ENCODE peak calls at places on chromosome 6, in nine cellular contexts. M is GM23338, A is hepatocyte, I is OCI-LY7, H is neural progenitor cell, C is SK-N-SH, G is PC-3, F is MM.1S, S is HCT116. J is an unnamed sample.

GRCh38 chr6:146345582-146345981 is 198.1 kb upstream of the RAB32 start:
- DNase-seq in F (no peak), C (no peak), I (no peak), M (peak; percentile 8), S (no peak), G (no peak), H (no peak), A (no peak), J (no peak)

GRCh38 chr6:105795913-105796517 is 290.1 kb upstream of the PRDM1 start:
- DNase-seq in C (no peak), F (no peak), S (no peak), M (peak; percentile 15), A (peak; percentile 65), H (no peak), I (no peak), G (peak; percentile 60), J (peak; percentile 36)

GRCh38 chr6:139762587-139763031 is 388.2 kb upstream of the CITED2 start:
- DNase-seq in A (no peak), S (no peak), G (peak; percentile 69), C (no peak), H (no peak), M (no peak), F (no peak), I (no peak), J (peak; percentile 75)

GRCh38 chr6:5497896-5498578 is 236.7 kb downstream of the FARS2 start:
- DNase-seq in M (no peak), G (peak; percentile 80), S (no peak), C (peak; percentile 10), H (no peak), F (no peak), A (no peak), I (no peak), J (peak; percentile 92)

GRCh38 chr6:136958168-136958567 is 36.1 kb downstream of the SLC35D3 start:
- DNase-seq in G (no peak), H (no peak), C (no peak), M (peak; percentile 45), I (no peak), A (no peak), S (no peak), F (no peak), J (no peak)

GRCh38 chr6:43228951-43229802 is at the start of gene DNPH1:
- DNase-seq in S (peak; percentile 48), G (peak; percentile 80), I (peak; percentile 80), F (peak; percentile 70), A (peak; percentile 90), H (peak; percentile 90), C (peak; percentile 95), M (peak; percentile 87), J (peak; percentile 85)

GRCh38 chr6:18242062-18242851 is 22.1 kb downstream of the DEK start:
- DNase-seq in G (peak; percentile 88), F (no peak), S (peak; percentile 72), A (peak; percentile 50), C (no peak), M (no peak), H (no peak), I (no peak), J (peak; percentile 92)

GRCh38 chr6:43606019-43606418 is 23.0 kb downstream of the GTPBP2 start:
- DNase-seq in A (no peak), C (no peak), F (no peak), G (no peak), M (no peak), I (no peak), H (no peak), S (no peak), J (no peak)

GRCh38 chr6:16803294-16804006 is 42.2 kb upstream of the ATXN1 start:
- DNase-seq in F (no peak), H (peak; percentile 31), I (no peak), G (no peak), S (no peak), A (peak; percentile 81), C (no peak), M (peak; percentile 92), J (no peak)

GRCh38 chr6:160783741-160784140 is 81.7 kb downstream of the PLG start:
- DNase-seq in F (no peak), A (no peak), I (no peak), M (no peak), C (no peak), H (no peak), S (no peak), G (no peak), J (no peak)

GRCh38 chr6:87858440-87858839 is 156.4 kb upstream of the AKIRIN2 start:
- DNase-seq in A (no peak), F (no peak), I (no peak), S (no peak), G (no peak), H (no peak), C (no peak), M (no peak), J (peak; percentile 13)

GRCh38 chr6:166957087-166957804 is 896 bp upstream of the RNASET2 start:
- DNase-seq in I (peak; percentile 59), S (no peak), C (peak; percentile 56), A (peak; percentile 70), H (peak; percentile 68), M (peak; percentile 52), F (no peak), G (no peak), J (peak; percentile 58)

GRCh38 chr6:157779705-157780604 is 43.1 kb upstream of the SNX9 start:
- DNase-seq in F (no peak), H (no peak), M (no peak), S (no peak), C (no peak), I (no peak), G (peak; percentile 43), A (no peak), J (peak; percentile 67)

GRCh38 chr6:30763618-30764489 is 19.5 kb upstream of the IER3 start:
- DNase-seq in C (no peak), H (peak; percentile 72), A (peak; percentile 70), M (no peak), G (no peak), F (no peak), I (no peak), S (no peak), J (peak; percentile 39)

GRCh38 chr6:163793584-163793983 is 379.1 kb downstream of the QKI start:
- DNase-seq in I (no peak), H (no peak), C (no peak), A (peak; percentile 68), G (peak; percentile 35), S (peak; percentile 0), F (no peak), M (no peak), J (peak; percentile 83)

GRCh38 chr6:40674170-40674569 is 87.0 kb upstream of the LRFN2 start:
- DNase-seq in M (no peak), I (no peak), F (no peak), G (no peak), S (no peak), C (peak; percentile 25), A (no peak), H (no peak), J (no peak)

GRCh38 chr6:165869526-165869925 is 206.5 kb upstream of the PDE10A start:
- DNase-seq in A (no peak), G (no peak), H (no peak), S (no peak), C (no peak), M (no peak), F (no peak), I (no peak), J (no peak)

GRCh38 chr6:7106752-7107577 is 796 bp upstream of the RREB1 start:
- DNase-seq in C (no peak), G (peak; percentile 21), A (peak; percentile 68), S (no peak), M (peak; percentile 53), H (peak; percentile 54), F (no peak), I (peak; percentile 29), J (peak; percentile 62)

GRCh38 chr6:108736832-108737231 is 111.4 kb upstream of the ARMC2 start:
- DNase-seq in A (peak; percentile 69), S (peak; percentile 78), I (no peak), F (no peak), M (peak; percentile 82), H (no peak), C (no peak), G (peak; percentile 84), J (peak; percentile 82)

GRCh38 chr6:108737594-108738546 is 110.4 kb upstream of the ARMC2 start:
- DNase-seq in H (no peak), A (peak; percentile 77), I (no peak), G (peak; percentile 90), M (no peak), F (no peak), S (peak; percentile 86), C (no peak), J (peak; percentile 100)

GRCh38 chr6:108734336-108734922 is 113.8 kb upstream of the ARMC2 start:
- DNase-seq in F (peak; percentile 52), S (no peak), A (no peak), C (no peak), H (no peak), I (peak; percentile 8), G (no peak), M (no peak), J (no peak)

GRCh38 chr6:108735310-108735990 is 112.8 kb upstream of the ARMC2 start:
- DNase-seq in S (peak; percentile 56), C (no peak), M (no peak), A (peak; percentile 52), H (no peak), F (no peak), I (no peak), G (peak; percentile 68), J (no peak)

DNA sequence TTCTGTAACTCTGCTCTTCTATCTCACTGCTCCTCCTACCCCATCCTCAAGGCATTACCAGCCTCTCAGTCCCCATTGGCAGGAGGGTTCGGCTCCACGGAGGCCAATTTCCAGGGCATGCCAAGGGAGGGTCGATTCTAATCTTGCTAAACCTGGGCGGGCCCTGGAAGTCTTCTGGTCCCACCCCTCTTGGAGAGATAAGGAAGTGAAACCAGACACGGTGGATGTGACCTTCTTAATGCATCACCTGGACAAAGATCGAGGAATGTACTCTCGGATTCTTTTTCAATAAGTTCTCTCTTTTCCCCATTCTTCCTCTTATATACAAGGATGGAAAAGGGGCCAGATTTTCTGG is 112.3 kb upstream of the ARMC2 start:
- DNase-seq in S (peak; percentile 59), F (no peak), C (no peak), G (no peak), M (peak; percentile 53), I (no peak), A (no peak), H (no peak), J (no peak)
- H2AFZ ChIP-seq in S (peak overlapping the region; percentile 86), F (no peak overlapping the region), C (peak overlapping the region; percentile 38), G (no peak overlapping the region), M (peak overlapping the region; percentile 57), I (no peak overlapping the region), A (no peak overlapping the region), H (no peak overlapping the region), J (no peak overlapping the region)

GRCh38 chr6:104639671-104640070 is 220.0 kb downstream of the HACE1 start:
- DNase-seq in S (no peak), A (no peak), M (no peak), I (peak; percentile 72), G (no peak), F (no peak), H (no peak), C (no peak), J (peak; percentile 24)
- TF ChIP-seq EZH2phosphoT487 in S (no peak), A (no peak), M (no peak), I (no peak), G (no peak), F (no peak), H (no peak), C (no peak), J (no peak)

GRCh38 chr6:32971581-32972352 is 3.4 kb downstream of the BRD2 start:
- DNase-seq in G (peak; percentile 100), F (peak; percentile 99), S (peak; percentile 100), H (peak; percentile 98), I (peak; percentile 100), C (peak; percentile 92), M (peak; percentile 99), A (peak; percentile 99), J (peak; percentile 99)
- H3K79me2 ChIP-seq in G (peaks cover 82% of the 10 kb centered on the region), F (peaks cover 80% of the 10 kb centered on the region), S (peaks cover 84% of the 10 kb centered on the region), H (peaks cover 89% of the 10 kb centered on the region), I (peaks cover 84% of the 10 kb centered on the region), C (peaks cover 79% of the 10 kb centered on the region), M (peaks cover 75% of the 10 kb centered on the region), A (peaks cover 74% of the 10 kb centered on the region), J (peaks cover 62% of the 10 kb centered on the region)

GRCh38 chr6:81215092-81215432 is 537.4 kb downstream of the TENT5A start:
- DNase-seq in G (no peak), F (no peak), S (no peak), C (no peak), A (no peak), I (no peak), H (no peak), M (no peak), J (no peak)
- H2AFZ ChIP-seq in G (no peak overlapping the region), F (no peak overlapping the region), S (no peak overlapping the region), C (no peak overlapping the region), A (no peak overlapping the region), I (no peak overlapping the region), H (no peak overlapping the region), M (peak overlapping the region; percentile 7), J (no peak overlapping the region)

J was measured in GM23248.